ENCODE peak calls at places on chromosomes 13 and 19, in five cellular contexts. B is NCI-H146; P is progenitor cell of endocrine pancreas; J is activated naive CD8-positive, alpha-beta T cell treated with anti-CD3 and anti-CD28 coated beads for 36 hours; I is pulmonary artery endothelial cell. L is an unnamed sample.

GRCh38 chr19:58372311-58373133 is 8.3 kb downstream of the ZNF837 start:
- DNase-seq in B (no peak), P (no peak), J (no peak), I (no peak), L (no peak)

GRCh38 chr19:48999481-49000325 is 6.0 kb downstream of the RUVBL2 start:
- DNase-seq in B (peak; percentile 18), P (peak; percentile 49), J (peak; percentile 61), I (peak; percentile 30), L (peak; percentile 66)

GRCh38 chr19:17883627-17884413 is 12.1 kb downstream of the SLC5A5 start:
- DNase-seq in B (no peak), P (no peak), J (no peak), I (no peak), L (no peak)

GRCh38 chr13:42068886-42069285 is 20.4 kb downstream of the DGKH start:
- DNase-seq in B (no peak), P (no peak), J (no peak), I (no peak), L (no peak)

GRCh38 chr13:46595136-46595917 is 42.4 kb downstream of the LRCH1 start:
- DNase-seq in B (no peak), P (no peak), J (no peak), I (no peak), L (no peak)

GRCh38 chr13:46866150-46866549 is 30.7 kb downstream of the HTR2A start:
- DNase-seq in B (peak; percentile 1), P (peak; percentile 13), J (no peak), I (peak; percentile 17), L (peak; percentile 33)

GRCh38 chr19:58394821-58395219 is 636 bp upstream of the RNF225 start:
- DNase-seq in B (no peak), P (no peak), J (no peak), I (no peak), L (no peak)

GRCh38 chr13:105518086-105518485 is 1017.4 kb downstream of the EFNB2 start:
- DNase-seq in B (no peak), P (no peak), J (no peak), I (no peak), L (no peak)

GRCh38 chr13:97944396-97945029 is 9.0 kb upstream of the IPO5 start:
- DNase-seq in B (no peak), P (no peak), J (no peak), I (no peak), L (no peak)

GRCh38 chr19:752652-753517 is 2.0 kb downstream of the MISP start:
- DNase-seq in B (peak; percentile 67), P (peak; percentile 43), J (no peak), I (no peak), L (peak; percentile 94)

GRCh38 chr13:94967183-94968039 is 255.1 kb upstream of the SOX21 start:
- DNase-seq in B (peak; percentile 43), P (peak; percentile 37), J (peak; percentile 51), I (no peak), L (no peak)

GRCh38 chr19:1206063-1206732 is 620 bp downstream of the STK11 start:
- DNase-seq in B (no peak), P (no peak), J (no peak), I (no peak), L (no peak)

GRCh38 chr13:107866007-107866665 is 349.2 kb downstream of the LIG4 start:
- DNase-seq in B (peak; percentile 37), P (peak; percentile 30), J (peak; percentile 15), I (no peak), L (no peak)

GRCh38 chr13:98892821-98893220 is 85.0 kb downstream of the DOCK9 start:
- DNase-seq in B (no peak), P (no peak), J (no peak), I (no peak), L (no peak)

GRCh38 chr19:49637865-49638350 is 2.0 kb downstream of the RRAS start:
- DNase-seq in B (no peak), P (no peak), J (no peak), I (no peak), L (peak; percentile 94)

GRCh38 chr19:58409010-58409790 is 751 bp downstream of the ZNF584 start:
- DNase-seq in B (peak; percentile 55), P (no peak), J (peak; percentile 51), I (no peak), L (no peak)